ENCODE peak calls at places on chromosomes 16 and 17, in ten cellular contexts. H, G, C, O, R, U, N, X, P and L are unnamed samples.

GRCh38 chr16:83920894-83921491 is 22.1 kb downstream of the MLYCD start:
- DNase-seq in O (no peak), G (no peak), X (no peak), R (no peak), N (no peak), H (no peak), U (no peak), P (no peak), C (no peak), L (no peak)

GRCh38 chr17:2034806-2035548 is 5.0 kb downstream of the DPH1 start:
- DNase-seq in X (no peak), U (no peak), H (peak), C (peak), R (no peak), P (no peak), N (no peak), G (no peak), O (no peak), L (no peak)

GRCh38 chr16:2816751-2817495 is at the start of gene PRSS21:
- DNase-seq in C (no peak), G (no peak), O (no peak), P (no peak), R (no peak), X (no peak), N (no peak), U (no peak), H (no peak), L (no peak)

GRCh38 chr17:78318843-78319242 is 41.0 kb downstream of the SOCS3 start:
- DNase-seq in G (no peak), P (no peak), O (no peak), X (no peak), R (no peak), C (no peak), N (no peak), U (no peak), H (no peak), L (no peak)

GRCh38 chr17:61568219-61569072 is 22.6 kb downstream of the NACA2 start:
- DNase-seq in O (no peak), G (no peak), U (no peak), X (no peak), N (no peak), P (no peak), R (no peak), H (no peak), C (no peak), L (no peak)

GRCh38 chr16:35687071-35687470 is 2227.7 kb downstream of the TP53TG3F start:
- DNase-seq in X (no peak), N (no peak), U (no peak), R (no peak), H (no peak), G (no peak), O (no peak), C (no peak), P (no peak), L (no peak)

GRCh38 chr16:27228621-27229501 is 25.5 kb downstream of the KDM8 start:
- DNase-seq in G (no peak), U (peak), R (no peak), N (no peak), C (no peak), O (no peak), H (no peak), P (no peak), X (no peak), L (no peak)

GRCh38 chr17:69809331-69809730 is 265.7 kb upstream of the KCNJ16 start:
- DNase-seq in O (no peak), R (no peak), P (no peak), U (no peak), N (no peak), H (no peak), X (no peak), C (peak), G (no peak), L (no peak)

GRCh38 chr16:56198755-56199114 is 7.4 kb downstream of the GNAO1 start:
- DNase-seq in U (no peak), G (no peak), N (no peak), P (no peak), O (no peak), R (no peak), H (no peak), C (no peak), X (no peak), L (no peak)

GRCh38 chr16:84532299-84532724 is 27.9 kb upstream of the MEAK7 start:
- DNase-seq in G (peak), C (peak), X (peak), U (peak), N (peak), H (peak), O (no peak), P (no peak), R (no peak), L (peak)

GRCh38 chr16:20768121-20768520 is 4.3 kb downstream of the ACSM3 start:
- DNase-seq in G (no peak), N (no peak), O (no peak), C (no peak), X (no peak), H (no peak), P (no peak), U (no peak), R (no peak), L (no peak)

GRCh38 chr17:7673239-7673638 is 14.1 kb downstream of the TP53 start:
- DNase-seq in U (no peak), C (no peak), O (no peak), N (peak), X (no peak), H (peak), P (no peak), G (no peak), R (no peak), L (no peak)

GRCh38 chr17:37671028-37671812 is 28.0 kb upstream of the DDX52 start:
- DNase-seq in O (no peak), N (no peak), X (no peak), U (no peak), C (no peak), P (no peak), G (no peak), H (no peak), R (no peak), L (no peak)

GRCh38 chr17:60134396-60135159 is 15.2 kb upstream of the CA4 start:
- DNase-seq in U (no peak), C (peak), G (no peak), R (no peak), N (peak), P (peak), O (no peak), X (no peak), H (peak), L (no peak)